ENCODE peak calls at places on chromosomes 6 and 20, in five cellular contexts. One of them, this sample, is unnamed.

GRCh38 chr6:11027565-11028110 is 16.5 kb downstream of the ELOVL2 start:
- DNase-seq in A549: no peak
- DNase-seq in GM12878: no peak
- DNase-seq in K562: no peak
- DNase-seq in HepG2: no peak
- DNase-seq in this sample: no peak

GRCh38 chr6:158008894-158009891 is 27.5 kb downstream of the SYNJ2 start:
- DNase-seq in HepG2: no peak
- DNase-seq in A549: no peak
- DNase-seq in K562: no peak
- DNase-seq in GM12878: no peak
- DNase-seq in this sample: no peak

GRCh38 chr20:19073584-19074198 is 138.8 kb upstream of the SLC24A3 start:
- DNase-seq in GM12878: no peak
- DNase-seq in K562: peak; percentile 15
- DNase-seq in A549: peak; percentile 25
- DNase-seq in HepG2: peak; percentile 20
- DNase-seq in this sample: peak; percentile 81

GRCh38 chr20:45611054-45611453 is 18.5 kb upstream of the WFDC10A start:
- DNase-seq in HepG2: no peak
- DNase-seq in A549: no peak
- DNase-seq in GM12878: no peak
- DNase-seq in K562: no peak
- DNase-seq in this sample: no peak

GRCh38 chr20:46004813-46005505 is 3.7 kb upstream of the MMP9 start:
- DNase-seq in K562: no peak
- DNase-seq in A549: no peak
- DNase-seq in HepG2: no peak
- DNase-seq in GM12878: no peak
- DNase-seq in this sample: peak; percentile 89

GRCh38 chr6:5937936-5938706 is 68.6 kb downstream of the NRN1 start:
- DNase-seq in K562: no peak
- DNase-seq in HepG2: no peak
- DNase-seq in GM12878: no peak
- DNase-seq in A549: no peak
- DNase-seq in this sample: peak; percentile 9

GRCh38 chr6:107132330-107132954 is 17.1 kb upstream of the BEND3 start:
- DNase-seq in HepG2: peak; percentile 46
- DNase-seq in A549: no peak
- DNase-seq in GM12878: no peak
- DNase-seq in K562: no peak
- DNase-seq in this sample: peak; percentile 47

GRCh38 chr6:137637161-137637560 is 143.0 kb upstream of the OLIG3 start:
- DNase-seq in A549: no peak
- DNase-seq in GM12878: no peak
- DNase-seq in K562: no peak
- DNase-seq in HepG2: peak; percentile 74
- DNase-seq in this sample: no peak

DNA sequence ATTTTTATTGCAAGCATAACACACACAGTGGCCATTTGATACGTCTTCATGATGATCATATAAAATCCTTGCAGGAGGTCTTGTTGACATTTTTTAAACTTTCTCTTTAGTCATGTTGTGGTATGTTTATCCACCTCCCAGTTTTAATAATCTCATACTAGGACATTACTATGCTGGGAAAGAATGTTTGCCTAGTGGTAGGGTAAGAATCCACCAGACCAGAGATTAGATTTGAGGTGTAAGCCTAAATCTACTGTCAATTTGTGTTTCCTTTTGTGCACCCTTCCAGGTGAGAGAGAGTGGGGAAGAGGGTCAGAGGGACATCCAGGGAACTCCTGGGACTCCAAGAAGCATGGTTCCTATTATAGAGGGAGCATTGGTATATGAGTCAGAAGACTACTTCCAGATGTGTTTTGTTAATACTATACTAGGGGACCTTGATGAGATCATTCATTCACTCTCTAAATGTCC is 298.3 kb upstream of the SASH1 start:
- DNase-seq in A549: no peak
- DNase-seq in K562: no peak
- DNase-seq in HepG2: no peak
- DNase-seq in GM12878: no peak
- DNase-seq in this sample: no peak
- H3K27ac ChIP-seq in A549: no peak overlapping the region
- H3K27ac ChIP-seq in K562: no peak overlapping the region
- H3K27ac ChIP-seq in HepG2: no peak overlapping the region
- H3K27ac ChIP-seq in GM12878: no peak overlapping the region
- H3K27ac ChIP-seq in this sample: no peak overlapping the region

GRCh38 chr6:143973097-143973979 is 34.7 kb downstream of the PLAGL1 start:
- DNase-seq in A549: no peak
- DNase-seq in GM12878: no peak
- DNase-seq in HepG2: peak; percentile 35
- DNase-seq in K562: no peak
- DNase-seq in this sample: peak; percentile 96

GRCh38 chr6:143970827-143971226 is 37.2 kb downstream of the PLAGL1 start:
- DNase-seq in K562: no peak
- DNase-seq in GM12878: no peak
- DNase-seq in HepG2: no peak
- DNase-seq in A549: no peak
- DNase-seq in this sample: no peak

GRCh38 chr6:143974089-143974488 is 34.0 kb downstream of the PLAGL1 start:
- DNase-seq in HepG2: no peak
- DNase-seq in K562: no peak
- DNase-seq in GM12878: no peak
- DNase-seq in A549: no peak
- DNase-seq in this sample: no peak

GRCh38 chr6:143969077-143969476 is 39.0 kb downstream of the PLAGL1 start:
- DNase-seq in K562: no peak
- DNase-seq in HepG2: no peak
- DNase-seq in GM12878: no peak
- DNase-seq in A549: no peak
- DNase-seq in this sample: peak; percentile 86

GRCh38 chr6:143971453-143971852 is 36.6 kb downstream of the PLAGL1 start:
- DNase-seq in K562: no peak
- DNase-seq in A549: no peak
- DNase-seq in HepG2: no peak
- DNase-seq in GM12878: no peak
- DNase-seq in this sample: no peak
- H3K4me1 ChIP-seq in K562: no peaks in the 10 kb centered on the region
- H3K4me1 ChIP-seq in A549: no peaks in the 10 kb centered on the region
- H3K4me1 ChIP-seq in HepG2: peaks cover 23% of the 10 kb centered on the region
- H3K4me1 ChIP-seq in GM12878: no peaks in the 10 kb centered on the region
- H3K4me1 ChIP-seq in this sample: peaks cover 58% of the 10 kb centered on the region

GRCh38 chr6:100663219-100663863 is 198.6 kb upstream of the SIM1 start:
- DNase-seq in GM12878: no peak
- DNase-seq in A549: no peak
- DNase-seq in HepG2: peak; percentile 43
- DNase-seq in K562: no peak
- DNase-seq in this sample: no peak

GRCh38 chr6:100658486-100658885 is 193.8 kb upstream of the SIM1 start:
- DNase-seq in HepG2: no peak
- DNase-seq in A549: no peak
- DNase-seq in GM12878: no peak
- DNase-seq in K562: no peak
- DNase-seq in this sample: peak; percentile 57

DNA sequence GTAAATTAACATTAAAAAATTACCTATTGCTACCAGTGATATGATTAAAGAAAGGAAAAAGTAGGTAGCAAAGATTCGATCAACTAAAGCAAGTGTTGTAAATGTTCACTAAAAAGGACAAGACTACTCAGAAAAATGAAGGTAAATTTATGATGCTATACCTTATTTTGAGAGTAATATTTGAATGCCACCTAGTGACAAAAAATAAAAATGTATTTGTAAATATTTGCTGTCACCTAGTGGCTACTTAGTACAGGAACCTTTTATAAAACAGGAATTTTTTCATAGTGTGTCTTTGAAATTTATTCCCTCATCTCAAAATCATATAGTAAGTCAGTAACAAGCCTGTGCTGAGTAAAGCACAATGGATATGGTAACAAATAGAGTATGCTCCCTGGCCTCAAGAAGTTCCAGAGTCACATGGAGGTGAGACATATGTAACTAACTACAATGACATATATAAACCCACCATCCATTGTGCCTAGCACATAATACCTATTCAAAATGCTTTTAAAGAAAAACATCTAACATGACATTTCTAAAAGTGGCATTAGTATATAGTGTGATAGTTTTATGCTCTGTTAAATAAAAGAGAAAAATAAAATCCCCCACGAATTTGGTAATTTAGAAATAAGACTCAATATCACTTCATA is 193.1 kb upstream of the SIM1 start:
- DNase-seq in K562: no peak
- DNase-seq in HepG2: no peak
- DNase-seq in GM12878: no peak
- DNase-seq in A549: no peak
- DNase-seq in this sample: no peak
- TF ChIP-seq JUNB in K562: no peak
- TF ChIP-seq JUNB in HepG2: no peak
- TF ChIP-seq JUNB in GM12878: no peak
- TF ChIP-seq JUNB in A549: no peak
- TF ChIP-seq JUNB in this sample: no peak

GRCh38 chr6:1679691-1680068 is 70.0 kb downstream of the FOXC1 start:
- DNase-seq in K562: no peak
- DNase-seq in HepG2: peak; percentile 49
- DNase-seq in GM12878: no peak
- DNase-seq in A549: no peak
- DNase-seq in this sample: no peak
- H3K27ac ChIP-seq in K562: no peak overlapping the region
- H3K27ac ChIP-seq in HepG2: no peak overlapping the region
- H3K27ac ChIP-seq in GM12878: no peak overlapping the region
- H3K27ac ChIP-seq in A549: no peak overlapping the region
- H3K27ac ChIP-seq in this sample: no peak overlapping the region

GRCh38 chr6:159980474-159980873 is 11.6 kb downstream of the IGF2R start:
- DNase-seq in HepG2: no peak
- DNase-seq in GM12878: no peak
- DNase-seq in K562: no peak
- DNase-seq in A549: no peak
- DNase-seq in this sample: no peak
- H3K4me1 ChIP-seq in HepG2: peaks cover 81% of the 10 kb centered on the region
- H3K4me1 ChIP-seq in GM12878: peaks cover 57% of the 10 kb centered on the region
- H3K4me1 ChIP-seq in K562: peaks cover 60% of the 10 kb centered on the region
- H3K4me1 ChIP-seq in A549: peaks cover 23% of the 10 kb centered on the region
- H3K4me1 ChIP-seq in this sample: peaks cover 44% of the 10 kb centered on the region

GRCh38 chr6:37615564-37616340 is 81.9 kb downstream of the MDGA1 start:
- DNase-seq in A549: no peak
- DNase-seq in GM12878: no peak
- DNase-seq in HepG2: no peak
- DNase-seq in K562: peak; percentile 45
- DNase-seq in this sample: no peak
- TF ChIP-seq JUNB in A549: no peak
- TF ChIP-seq JUNB in GM12878: no peak
- TF ChIP-seq JUNB in HepG2: no peak
- TF ChIP-seq JUNB in K562: no peak
- TF ChIP-seq JUNB in this sample: no peak